ENCODE peak calls at places on chromosomes 6 and 20, in four cellular contexts. G is A549, V is AG10803, F is neural progenitor cell. L is an unnamed sample.

GRCh38 chr6:98832282-98833100 is 1.9 kb upstream of the POU3F2 start:
- DNase-seq in F (peak; percentile 58), G (no peak), V (peak; percentile 64), L (no peak)

GRCh38 chr6:69933239-69933638 is 66.9 kb downstream of the COL19A1 start:
- DNase-seq in F (no peak), V (no peak), G (no peak), L (no peak)

GRCh38 chr20:19322061-19322985 is 109.9 kb downstream of the SLC24A3 start:
- DNase-seq in F (no peak), V (no peak), G (no peak), L (no peak)

GRCh38 chr6:113650610-113650979 is 206.6 kb upstream of the MARCKS start:
- DNase-seq in V (no peak), F (no peak), G (no peak), L (no peak)

GRCh38 chr20:21008951-21009350 is 97.2 kb downstream of the LINC00237 start:
- DNase-seq in F (no peak), V (no peak), G (no peak), L (no peak)

GRCh38 chr20:57579898-57580447 is 19.1 kb downstream of the PCK1 start:
- DNase-seq in F (no peak), V (no peak), G (no peak), L (no peak)

GRCh38 chr6:124658053-124658452 is 304.2 kb upstream of the RNF217 start:
- DNase-seq in G (no peak), F (no peak), V (no peak), L (no peak)

GRCh38 chr6:154318711-154319110 is 37.9 kb downstream of the IPCEF1 start:
- DNase-seq in F (no peak), G (no peak), V (peak; percentile 59), L (no peak)

GRCh38 chr20:15511551-15511950 is 1061.7 kb downstream of the KIF16B start:
- DNase-seq in V (no peak), G (no peak), F (no peak), L (no peak)

GRCh38 chr20:62235001-62235776 is 3.1 kb upstream of the OSBPL2 start:
- DNase-seq in G (no peak), F (no peak), V (no peak), L (no peak)

GRCh38 chr6:39403304-39403703 is 80.8 kb upstream of the KCNK16 start:
- DNase-seq in F (no peak), G (no peak), V (no peak), L (no peak)

GRCh38 chr6:127518212-127518709 is 874 bp downstream of the MTCL3 start:
- DNase-seq in V (no peak), G (peak; percentile 22), F (peak; percentile 57), L (peak; percentile 27)

GRCh38 chr6:26358511-26358981 is 6.5 kb upstream of the BTN3A2 start:
- DNase-seq in V (no peak), F (no peak), G (no peak), L (no peak)

GRCh38 chr6:131597448-131597847 is 24.4 kb downstream of the ARG1 start:
- DNase-seq in F (no peak), V (no peak), G (no peak), L (no peak)

GRCh38 chr6:72182337-72183246 is 296.2 kb downstream of the RIMS1 start:
- DNase-seq in F (peak; percentile 85), V (peak; percentile 12), G (peak; percentile 2), L (peak; percentile 30)

DNA sequence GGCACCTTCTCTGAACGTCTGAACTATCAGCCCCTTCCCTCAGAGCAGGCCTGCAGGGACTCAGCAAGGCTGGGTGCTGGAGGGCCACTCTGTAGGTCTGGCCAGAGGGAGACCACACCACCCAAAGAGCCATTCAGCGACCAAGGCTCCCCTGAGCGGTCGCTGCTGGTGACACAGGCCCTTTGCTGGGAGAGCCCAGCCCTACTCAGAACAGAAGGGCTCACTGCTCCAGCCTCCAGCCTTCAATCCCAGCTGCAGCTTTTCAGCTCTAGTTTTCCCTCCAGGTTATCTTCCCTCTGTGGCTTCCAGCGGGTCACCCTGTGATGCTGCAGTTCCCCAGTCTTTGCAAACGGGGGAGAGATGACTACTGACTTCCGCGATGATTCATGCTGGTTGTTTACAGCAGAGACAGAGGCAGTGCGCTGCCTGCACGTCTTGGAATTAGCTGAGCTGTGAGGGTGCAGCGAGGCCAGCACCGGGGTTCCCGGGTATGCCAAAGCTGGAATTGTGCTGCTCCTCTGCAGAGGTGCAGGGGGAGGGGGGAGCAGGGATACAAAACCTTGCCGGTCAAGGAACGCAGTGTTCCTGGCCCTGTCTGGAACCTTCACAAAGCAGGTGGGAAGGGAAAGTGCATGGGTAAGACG is 161.4 kb downstream of the LY86 start:
- DNase-seq in G (peak; percentile 72), V (peak; percentile 74), F (peak; percentile 49), L (no peak)
- TF ChIP-seq CTCF in G (no peak), V (no peak), F (no peak), L (no peak)

DNA sequence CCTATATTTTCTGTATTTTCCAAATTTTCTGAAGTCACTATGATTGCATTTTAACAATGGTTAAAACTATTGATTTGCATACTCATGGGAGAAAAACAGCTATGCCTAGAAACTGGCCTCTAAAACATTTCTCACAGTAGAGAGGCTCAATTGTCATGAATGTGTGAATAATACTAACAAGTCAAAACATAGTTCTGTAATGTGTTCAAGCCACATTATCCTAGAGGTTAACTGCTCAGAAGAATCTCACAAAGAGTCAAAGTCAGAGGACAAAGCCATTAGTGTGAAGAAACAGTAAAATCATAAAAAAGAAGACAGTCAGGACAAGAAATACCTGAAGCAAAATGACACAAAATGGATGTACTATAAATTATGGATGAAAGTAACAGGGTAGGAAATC is 12.5 kb upstream of the ALDH8A1 start:
- DNase-seq in G (no peak), F (no peak), V (no peak), L (no peak)
- TF ChIP-seq CTCF in G (no peak), F (no peak), V (no peak), L (no peak)

GRCh38 chr6:108120311-108120710 is 45.5 kb upstream of the NR2E1 start:
- DNase-seq in V (no peak), F (peak; percentile 69), G (no peak), L (no peak)
- TF ChIP-seq CTCF in V (no peak), F (no peak), G (no peak), L (no peak)

GRCh38 chr6:52209672-52210626 is 23.8 kb downstream of the IL17A start:
- DNase-seq in F (no peak), G (no peak), V (no peak), L (no peak)

GRCh38 chr6:52208612-52209011 is 22.4 kb downstream of the IL17A start:
- DNase-seq in G (no peak), V (no peak), F (no peak), L (no peak)

GRCh38 chr6:52201493-52201892 is 15.3 kb downstream of the IL17A start:
- DNase-seq in G (no peak), V (no peak), F (no peak), L (no peak)

GRCh38 chr6:52207066-52207465 is 20.9 kb downstream of the IL17A start:
- DNase-seq in F (no peak), V (no peak), G (no peak), L (no peak)
- TF ChIP-seq CTCF in F (peak; percentile 14), V (no peak), G (no peak), L (peak; percentile 23)

GRCh38 chr6:79868098-79868722 is 79.1 kb downstream of the ELOVL4 start:
- DNase-seq in G (peak; percentile 44), F (peak; percentile 90), V (peak; percentile 65), L (peak; percentile 60)
- TF ChIP-seq CTCF in G (peak; percentile 59), F (peak; percentile 78), V (peak; percentile 78), L (peak; percentile 81)

GRCh38 chr20:30500829-30501440 is 756.5 kb upstream of the DEFB115 start:
- DNase-seq in G (no peak), V (no peak), F (no peak), L (no peak)
- TF ChIP-seq CTCF in G (no peak), V (no peak), F (no peak), L (no peak)

DNA sequence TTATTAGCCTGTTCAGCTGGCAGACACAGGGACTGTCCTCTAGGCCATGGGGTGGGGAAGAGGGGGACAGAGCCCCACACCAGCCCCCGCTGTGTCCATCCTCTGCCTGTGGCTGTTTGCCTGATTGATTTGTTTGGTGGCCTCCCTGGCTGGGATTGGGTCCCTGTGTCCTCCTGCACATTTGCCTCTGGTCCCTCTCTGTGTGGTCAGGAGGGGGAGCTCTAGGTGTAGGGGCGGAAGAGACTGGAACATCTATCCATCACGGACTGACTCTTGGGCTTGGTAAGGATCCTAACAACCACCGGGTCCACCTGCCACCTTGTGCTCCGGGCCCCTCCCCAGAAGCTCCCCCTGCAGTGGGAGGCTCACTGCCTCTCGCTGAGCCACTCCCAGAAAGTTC is 38.4 kb upstream of the CCDC167 start:
- DNase-seq in V (no peak), F (no peak), G (peak; percentile 60), L (no peak)
- TF ChIP-seq CTCF in V (peak; percentile 47), F (peak; percentile 45), G (peak; percentile 45), L (peak; percentile 34)

DNA sequence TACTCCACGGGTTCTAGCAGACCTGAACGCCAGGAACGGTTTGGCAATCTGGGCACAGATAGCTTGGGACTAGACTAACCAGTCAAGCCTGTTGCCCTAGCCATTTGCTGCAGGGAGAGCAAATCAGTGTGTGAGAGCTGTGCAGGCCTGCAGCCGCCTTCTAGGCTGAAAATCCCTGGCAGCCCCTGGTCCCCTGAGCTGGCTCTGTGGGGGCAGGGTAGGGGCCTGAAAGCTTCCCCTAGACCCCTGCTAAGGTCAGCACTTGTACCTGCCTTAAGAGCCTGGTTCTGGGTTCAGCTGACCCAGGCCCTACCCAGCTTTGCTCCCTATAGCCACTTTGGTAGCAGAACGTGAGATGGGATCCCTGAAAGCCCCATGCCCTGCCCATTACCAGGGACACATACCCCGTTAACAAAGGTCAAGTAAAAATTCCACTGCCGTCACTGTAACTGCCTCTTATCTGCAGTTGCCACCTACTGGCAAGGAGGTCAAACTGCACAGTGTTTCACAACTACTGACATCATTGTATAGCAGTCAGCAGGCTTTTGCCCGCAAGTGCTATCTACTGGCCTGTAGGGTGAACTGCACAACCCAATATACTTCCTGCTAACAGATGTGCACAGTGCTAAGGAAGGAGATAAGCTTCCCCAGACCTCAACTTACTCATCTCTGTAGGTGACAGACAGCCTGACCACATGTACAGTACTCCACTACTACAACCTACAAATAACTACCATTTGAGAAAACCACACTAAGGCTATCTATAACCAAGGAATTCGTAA is 95.1 kb upstream of the OLIG3 start:
- DNase-seq in G (peak; percentile 10), F (peak; percentile 71), V (peak; percentile 16), L (no peak)
- TF ChIP-seq CTCF in G (peak; percentile 7), F (peak; percentile 67), V (peak; percentile 19), L (peak; percentile 66)

GRCh38 chr6:87078983-87079616 is 15.8 kb downstream of the CGA start:
- DNase-seq in G (peak; percentile 70), V (peak; percentile 59), F (peak; percentile 86), L (peak; percentile 82)
- TF ChIP-seq CTCF in G (peak; percentile 47), V (peak; percentile 97), F (peak; percentile 95), L (peak; percentile 87)

GRCh38 chr6:157905590-157906337 is 75.9 kb upstream of the SYNJ2 start:
- DNase-seq in G (peak; percentile 2), F (peak; percentile 41), V (no peak), L (no peak)
- TF ChIP-seq CTCF in G (no peak), F (peak; percentile 14), V (no peak), L (no peak)

L was measured in neural crest cell.